ENCODE peak calls at places on chromosomes 2 and 18, in six cellular contexts. R is NCI-H774; N is dorsolateral prefrontal cortex; L is NCI-H1092; D is stimulated activated CD4-positive, alpha-beta T cell treated with anti-CD3 and anti-CD28 coated beads, TNF-alpha, amount 100 ng/mL, for 4 hours; M is ELF-1. Y is an unnamed sample.

GRCh38 chr2:62303818-62304217 is 107.9 kb downstream of the B3GNT2 start:
- DNase-seq in R (no peak), N (no peak), L (no peak), D (no peak), M (no peak), Y (no peak)

GRCh38 chr2:72126186-72127100 is 21.2 kb downstream of the CYP26B1 start:
- DNase-seq in R (no peak), N (no peak), L (no peak), D (no peak), M (no peak), Y (no peak)

GRCh38 chr2:132446460-132446859 is 29.9 kb downstream of the GPR39 start:
- DNase-seq in R (no peak), N (no peak), L (no peak), D (no peak), M (no peak), Y (no peak)

GRCh38 chr2:135132314-135132713 is 80.2 kb downstream of the RAB3GAP1 start:
- DNase-seq in R (no peak), N (no peak), L (no peak), D (no peak), M (no peak), Y (no peak)

GRCh38 chr2:197229509-197230458 is 80.8 kb downstream of the ANKRD44 start:
- DNase-seq in R (no peak), N (no peak), L (no peak), D (no peak), M (no peak), Y (no peak)

GRCh38 chr2:109422758-109423500 is 190.8 kb downstream of the SEPTIN10 start:
- DNase-seq in R (no peak), N (no peak), L (no peak), D (no peak), M (no peak), Y (no peak)

GRCh38 chr18:13239557-13239956 is 21.0 kb downstream of the LDLRAD4 start:
- DNase-seq in R (no peak), N (no peak), L (no peak), D (no peak), M (no peak), Y (no peak)

GRCh38 chr2:192236136-192236535 is 41.4 kb upstream of the TMEFF2 start:
- DNase-seq in R (no peak), N (no peak), L (no peak), D (no peak), M (no peak), Y (no peak)

GRCh38 chr2:165952600-165953210 is 871 bp downstream of the TTC21B start:
- DNase-seq in R (peak; percentile 11), N (no peak), L (no peak), D (no peak), M (no peak), Y (no peak)

GRCh38 chr2:68994864-68995263 is 18.1 kb upstream of the ANTXR1 start:
- DNase-seq in R (no peak), N (no peak), L (no peak), D (no peak), M (no peak), Y (no peak)

GRCh38 chr2:6986894-6987487 is 69.8 kb downstream of the RNF144A start:
- DNase-seq in R (no peak), N (no peak), L (no peak), D (no peak), M (no peak), Y (peak; percentile 13)

GRCh38 chr2:63840785-63841253 is 877 bp upstream of the UGP2 start:
- DNase-seq in R (peak; percentile 97), N (peak; percentile 99), L (peak; percentile 95), D (peak; percentile 95), M (peak; percentile 99), Y (peak; percentile 95)

GRCh38 chr2:9753276-9753600 is 90.0 kb upstream of the TAF1B start:
- DNase-seq in R (no peak), N (no peak), L (no peak), D (no peak), M (peak; percentile 60), Y (no peak)

GRCh38 chr18:12015697-12016062 is 34.4 kb downstream of the IMPA2 start:
- DNase-seq in R (peak; percentile 58), N (no peak), L (no peak), D (no peak), M (no peak), Y (no peak)

GRCh38 chr2:169365093-169365483 is 2.8 kb upstream of the LRP2 start:
- DNase-seq in R (no peak), N (no peak), L (no peak), D (no peak), M (no peak), Y (no peak)

GRCh38 chr2:238712011-238712410 is 135.9 kb upstream of the TWIST2 start:
- DNase-seq in R (no peak), N (no peak), L (no peak), D (no peak), M (no peak), Y (no peak)

GRCh38 chr2:224885836-224886547 is 156.3 kb downstream of the DOCK10 start:
- DNase-seq in R (no peak), N (no peak), L (no peak), D (no peak), M (no peak), Y (no peak)

GRCh38 chr2:43925431-43925830 is 70.4 kb downstream of the LRPPRC start:
- DNase-seq in R (no peak), N (no peak), L (no peak), D (no peak), M (no peak), Y (no peak)

GRCh38 chr2:86032861-86033595 is 72.7 kb downstream of the POLR1A start:
- DNase-seq in R (no peak), N (no peak), L (no peak), D (no peak), M (no peak), Y (no peak)

GRCh38 chr2:234699456-234699855 is 202.6 kb upstream of the ARL4C start:
- DNase-seq in R (no peak), N (no peak), L (no peak), D (no peak), M (no peak), Y (no peak)

GRCh38 chr2:114496959-114497358 is 54.5 kb downstream of the DPP10 start:
- DNase-seq in R (no peak), N (no peak), L (no peak), D (no peak), M (no peak), Y (no peak)

GRCh38 chr2:3683748-3684454 is 19.5 kb upstream of the DCDC2C start:
- DNase-seq in R (no peak), N (no peak), L (no peak), D (no peak), M (no peak), Y (no peak)

GRCh38 chr2:96533292-96534073 is 3.1 kb upstream of the ARID5A start:
- DNase-seq in R (peak; percentile 20), N (peak; percentile 55), L (no peak), D (no peak), M (peak; percentile 84), Y (no peak)

GRCh38 chr2:48483506-48483905 is 46.4 kb upstream of the STON1 start:
- DNase-seq in R (no peak), N (no peak), L (no peak), D (no peak), M (no peak), Y (no peak)

GRCh38 chr2:113025751-113026150 is 20.5 kb downstream of the IL36A start:
- DNase-seq in R (no peak), N (no peak), L (no peak), D (no peak), M (no peak), Y (no peak)

GRCh38 chr2:65265090-65266045 is 37.7 kb downstream of the ACTR2 start:
- DNase-seq in R (peak; percentile 36), N (no peak), L (no peak), D (no peak), M (peak; percentile 41), Y (no peak)

GRCh38 chr2:46095821-46096220 is 201.4 kb upstream of the EPAS1 start:
- DNase-seq in R (no peak), N (no peak), L (no peak), D (no peak), M (no peak), Y (no peak)

GRCh38 chr2:109260886-109261700 is 132.1 kb downstream of the SH3RF3 start:
- DNase-seq in R (peak; percentile 85), N (no peak), L (no peak), D (no peak), M (peak; percentile 37), Y (no peak)

GRCh38 chr18:31426021-31426420 is 21.5 kb upstream of the DSG3 start:
- DNase-seq in R (no peak), N (no peak), L (no peak), D (no peak), M (no peak), Y (no peak)

GRCh38 chr18:11570770-11571169 is 38.6 kb upstream of the SLC35G4 start:
- DNase-seq in R (no peak), N (no peak), L (no peak), D (no peak), M (no peak), Y (no peak)